ENCODE peak calls at places on chromosome 14, in seven cellular contexts. L is cardiac muscle cell; E is fibroblast of pulmonary artery; Y is AG10803; T is CD8-positive, alpha-beta T cell; M is AG09309; B is stomach. P is an unnamed sample.

GRCh38 chr14:103558071-103558882 is 4.2 kb downstream of the BAG5 start:
- DNase-seq in M (peak), B (no peak), Y (peak), L (peak), T (no peak), E (peak), P (peak)

GRCh38 chr14:95739356-95739755 is 25.4 kb upstream of the TCL1A start:
- DNase-seq in M (no peak), L (no peak), T (no peak), E (no peak), B (no peak), Y (no peak), P (no peak)

GRCh38 chr14:103770902-103771301 is 55.3 kb downstream of the ZFYVE21 start:
- DNase-seq in L (no peak), B (no peak), T (no peak), M (no peak), E (no peak), Y (no peak), P (no peak)

GRCh38 chr14:53979141-53979673 is 22.6 kb upstream of the BMP4 start:
- DNase-seq in L (peak), Y (peak), M (no peak), T (no peak), E (peak), B (no peak), P (peak)

GRCh38 chr14:96735509-96735908 is 61.7 kb upstream of the VRK1 start:
- DNase-seq in M (no peak), T (no peak), L (no peak), Y (no peak), B (no peak), E (no peak), P (no peak)

GRCh38 chr14:31880935-31881334 is 196.2 kb upstream of the ARHGAP5 start:
- DNase-seq in L (peak), E (peak), Y (peak), T (no peak), M (peak), B (no peak), P (peak)

GRCh38 chr14:36829547-36829946 is 167.9 kb downstream of the PAX9 start:
- DNase-seq in T (no peak), Y (no peak), E (no peak), B (no peak), L (no peak), M (no peak), P (no peak)

GRCh38 chr14:90785876-90786450 is 30.3 kb downstream of the TTC7B start:
- DNase-seq in M (no peak), E (no peak), Y (no peak), L (no peak), B (no peak), T (no peak), P (no peak)

GRCh38 chr14:99234982-99235491 is 37.0 kb downstream of the BCL11B start:
- DNase-seq in L (no peak), M (no peak), Y (no peak), E (no peak), T (no peak), B (no peak), P (no peak)

GRCh38 chr14:61608245-61609142 is 86.8 kb upstream of the HIF1A start:
- DNase-seq in M (no peak), E (peak), Y (peak), B (no peak), L (peak), T (no peak), P (peak)

GRCh38 chr14:46686652-46687051 is 35.1 kb upstream of the RPL10L start:
- DNase-seq in E (no peak), Y (no peak), M (no peak), B (no peak), T (no peak), L (no peak), P (no peak)

GRCh38 chr14:72617391-72618011 is 276.4 kb downstream of the DPF3 start:
- DNase-seq in Y (no peak), T (peak), M (no peak), B (no peak), L (peak), E (no peak), P (peak)

GRCh38 chr14:36346052-36346451 is 25.6 kb upstream of the MBIP start:
- DNase-seq in B (no peak), E (no peak), Y (no peak), T (no peak), M (no peak), L (no peak), P (no peak)

GRCh38 chr14:64628940-64629403 is 75.3 kb upstream of the PLEKHG3 start:
- DNase-seq in E (peak), B (no peak), T (no peak), M (peak), L (peak), Y (peak), P (peak)

GRCh38 chr14:96538663-96539317 is 36.6 kb downstream of the PAPOLA start:
- DNase-seq in E (no peak), L (no peak), T (no peak), Y (no peak), B (no peak), M (no peak), P (no peak)

GRCh38 chr14:24965934-24966593 is 83.9 kb downstream of the STXBP6 start:
- DNase-seq in E (peak), T (no peak), M (peak), B (peak), Y (peak), L (peak), P (peak)

GRCh38 chr14:42927313-42927712 is 1320.6 kb downstream of the LRFN5 start:
- DNase-seq in B (no peak), Y (no peak), L (no peak), M (no peak), E (no peak), T (no peak), P (no peak)

GRCh38 chr14:87049886-87050820 is 942.8 kb downstream of the GALC start:
- DNase-seq in Y (peak), L (peak), T (no peak), B (no peak), M (peak), E (peak), P (peak)

GRCh38 chr14:34714320-34715107 is at the start of gene CFL2:
- DNase-seq in Y (peak), M (no peak), L (peak), B (peak), T (peak), E (peak), P (peak)

GRCh38 chr14:74141703-74142102 is 56.9 kb downstream of the LIN52 start:
- DNase-seq in M (peak), L (peak), E (peak), T (no peak), Y (peak), B (no peak), P (no peak)

GRCh38 chr14:57189070-57189469 is 79.6 kb downstream of the EXOC5 start:
- DNase-seq in L (peak), T (no peak), M (no peak), B (no peak), E (peak), Y (peak), P (peak)

GRCh38 chr14:49497267-49497666 is 88.9 kb downstream of the RPS29 start:
- DNase-seq in L (no peak), M (no peak), E (no peak), Y (no peak), T (no peak), B (no peak), P (no peak)

GRCh38 chr14:68379510-68380303 is 413.2 kb downstream of the ZFP36L1 start:
- DNase-seq in E (no peak), L (no peak), Y (peak), M (no peak), T (no peak), B (no peak), P (no peak)

GRCh38 chr14:91173867-91174266 is 60.0 kb downstream of the DGLUCY start:
- DNase-seq in E (no peak), M (no peak), L (no peak), Y (no peak), T (no peak), B (no peak), P (no peak)

GRCh38 chr14:68345738-68346137 is 447.1 kb downstream of the ZFP36L1 start:
- DNase-seq in M (no peak), E (no peak), B (no peak), L (no peak), T (no peak), Y (no peak), P (no peak)

GRCh38 chr14:83463500-83464098 is 1929.9 kb upstream of the SEL1L start:
- DNase-seq in L (peak), B (peak), E (peak), M (no peak), T (no peak), Y (peak), P (peak)

GRCh38 chr14:99186956-99187690 is 84.9 kb downstream of the BCL11B start:
- DNase-seq in Y (no peak), L (no peak), T (no peak), M (no peak), B (no peak), E (no peak), P (no peak)

GRCh38 chr14:55547650-55548315 is 32.2 kb upstream of the KTN1 start:
- DNase-seq in E (no peak), L (no peak), B (no peak), Y (no peak), M (no peak), T (no peak), P (no peak)
- H3K4me3 ChIP-seq in E (no peak), L (no peak), B (no peak), Y (no peak), M (no peak), T (no peak), P (no peak)

DNA sequence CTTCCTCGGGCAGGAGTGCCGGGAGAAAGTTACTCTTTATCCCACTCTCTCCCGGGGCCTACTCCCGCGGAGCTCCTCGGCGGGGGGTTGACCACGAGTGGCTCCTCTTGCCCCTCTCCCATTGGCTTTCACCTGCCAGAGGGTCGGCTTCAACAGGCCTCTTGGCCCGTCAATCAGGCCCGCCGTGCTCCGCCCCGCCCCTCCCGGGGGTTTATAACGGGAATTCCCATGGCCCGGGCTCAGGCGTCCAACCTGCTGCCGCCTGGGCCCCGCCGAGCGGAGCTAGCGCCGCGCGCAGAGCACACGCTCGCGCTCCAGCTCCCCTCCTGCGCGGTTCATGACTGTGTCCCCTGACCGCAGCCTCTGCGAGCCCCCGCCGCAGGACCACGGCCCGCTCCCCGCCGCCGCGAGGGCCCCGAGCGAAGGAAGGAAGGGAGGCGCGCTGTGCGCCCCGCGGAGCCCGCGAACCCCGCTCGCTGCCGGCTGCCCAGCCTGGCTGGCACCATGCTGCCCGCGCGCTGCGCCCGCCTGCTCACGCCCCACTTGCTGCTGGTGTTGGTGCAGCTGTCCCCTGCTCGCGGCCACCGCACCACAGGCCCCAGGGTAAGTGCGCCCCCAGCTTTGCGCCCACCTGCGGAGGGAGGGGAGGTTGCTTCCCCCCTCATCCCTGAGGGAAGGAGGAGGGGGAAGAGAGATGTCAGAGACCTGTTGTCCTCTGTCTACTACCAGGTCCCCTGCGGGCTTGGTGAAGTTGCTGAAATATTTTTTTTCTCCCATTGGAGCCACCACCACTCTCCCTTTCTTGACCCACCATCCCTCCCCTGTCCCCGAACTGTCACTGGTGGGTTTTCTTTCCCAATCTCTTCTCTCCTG is at the start of gene SMOC1:
- DNase-seq in L (peak), M (no peak), E (peak), B (peak), Y (no peak), T (no peak), P (peak)
- TF ChIP-seq CTCF in L (no peak), M (no peak), E (no peak), B (no peak), Y (no peak), T (no peak), P (no peak)

GRCh38 chr14:75401356-75401755 is 26.5 kb upstream of the JDP2 start:
- DNase-seq in B (no peak), E (peak), T (no peak), Y (peak), L (peak), M (no peak), P (peak)
- H3K4me3 ChIP-seq in B (no peak), E (no peak), T (no peak), Y (no peak), L (no peak), M (no peak), P (no peak)

GRCh38 chr14:85867450-85867849 is 337.5 kb downstream of the FLRT2 start:
- DNase-seq in T (no peak), L (no peak), B (no peak), E (no peak), M (no peak), Y (no peak), P (no peak)
- TF ChIP-seq CTCF in T (no peak), L (no peak), B (no peak), E (no peak), M (no peak), Y (no peak), P (peak)

GRCh38 chr14:105063041-105063440 is 2.2 kb downstream of the GPR132 start:
- DNase-seq in T (no peak), E (no peak), B (no peak), M (no peak), L (no peak), Y (no peak), P (no peak)

GRCh38 chr14:105062048-105062433 is 3.2 kb downstream of the GPR132 start:
- DNase-seq in B (no peak), E (no peak), Y (no peak), T (no peak), M (no peak), L (no peak), P (no peak)

GRCh38 chr14:105065280-105066228 is at the start of gene GPR132:
- DNase-seq in Y (no peak), B (peak), M (no peak), E (peak), L (peak), T (peak), P (no peak)

GRCh38 chr14:105064721-105065143 is 498 bp downstream of the GPR132 start:
- DNase-seq in Y (no peak), B (no peak), E (peak), L (peak), M (no peak), T (no peak), P (peak)

DNA sequence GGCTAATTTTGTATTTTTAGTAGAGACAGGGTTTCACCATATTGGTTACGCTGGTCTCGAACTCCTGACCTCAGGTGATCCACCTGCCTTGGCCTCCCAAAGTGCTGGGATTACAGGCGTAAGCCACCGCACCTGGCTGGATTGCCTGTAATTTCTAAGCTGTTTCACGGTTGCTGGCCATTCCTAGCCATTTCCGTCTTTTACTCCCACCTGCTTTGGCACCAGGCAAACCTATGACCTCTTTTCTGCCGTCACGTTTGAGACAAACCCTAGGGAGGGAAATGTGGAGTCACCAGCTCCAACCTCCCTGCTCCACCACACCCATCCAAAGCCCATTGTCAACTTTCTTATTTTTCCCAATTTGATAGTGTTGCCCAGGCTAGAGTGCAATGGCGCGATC is 1.2 kb downstream of the GPR132 start:
- DNase-seq in T (no peak), L (no peak), B (no peak), M (no peak), E (no peak), Y (no peak), P (no peak)
- H3K4me3 ChIP-seq in T (peak), L (no peak), B (peak), M (no peak), E (no peak), Y (no peak), P (no peak)

GRCh38 chr14:94321421-94322271 is 1.5 kb downstream of the SERPINA6 start:
- DNase-seq in T (no peak), Y (no peak), M (no peak), L (no peak), B (no peak), E (no peak), P (no peak)
- TF ChIP-seq CTCF in T (no peak), Y (no peak), M (no peak), L (no peak), B (no peak), E (no peak), P (no peak)

P was measured in astrocyte of the spinal cord.